ENCODE peak calls at places on chromosomes 2 and 18, in six cellular contexts. One of them, this sample, is unnamed.

GRCh38 chr2:200356794-200357472 is 50.4 kb downstream of the SPATS2L start:
- DNase-seq in neuronal stem cell: no peak
- DNase-seq in Karpas-422: no peak
- DNase-seq in fibroblast of lung: peak; percentile 82
- DNase-seq in HCT116: no peak
- DNase-seq in MM.1S: no peak
- DNase-seq in this sample: no peak

GRCh38 chr18:48142994-48143393 is 212.5 kb upstream of the SMAD2 start:
- DNase-seq in neuronal stem cell: no peak
- DNase-seq in Karpas-422: no peak
- DNase-seq in fibroblast of lung: no peak
- DNase-seq in HCT116: no peak
- DNase-seq in MM.1S: no peak
- DNase-seq in this sample: no peak

GRCh38 chr2:38613849-38614213 is 11.1 kb upstream of the HNRNPLL start:
- DNase-seq in neuronal stem cell: no peak
- DNase-seq in Karpas-422: no peak
- DNase-seq in fibroblast of lung: no peak
- DNase-seq in HCT116: no peak
- DNase-seq in MM.1S: no peak
- DNase-seq in this sample: no peak

GRCh38 chr2:210195066-210195852 is 24.1 kb upstream of the KANSL1L start:
- DNase-seq in neuronal stem cell: no peak
- DNase-seq in Karpas-422: peak; percentile 81
- DNase-seq in fibroblast of lung: peak; percentile 40
- DNase-seq in HCT116: peak; percentile 38
- DNase-seq in MM.1S: peak; percentile 66
- DNase-seq in this sample: peak; percentile 67

GRCh38 chr2:192190474-192190873 is 4.3 kb downstream of the TMEFF2 start:
- DNase-seq in neuronal stem cell: no peak
- DNase-seq in Karpas-422: peak; percentile 71
- DNase-seq in fibroblast of lung: peak; percentile 48
- DNase-seq in HCT116: peak; percentile 10
- DNase-seq in MM.1S: peak; percentile 47
- DNase-seq in this sample: peak; percentile 23

GRCh38 chr2:68157002-68157401 is 686 bp upstream of the PNO1 start:
- DNase-seq in neuronal stem cell: no peak
- DNase-seq in Karpas-422: no peak
- DNase-seq in fibroblast of lung: peak; percentile 40
- DNase-seq in HCT116: no peak
- DNase-seq in MM.1S: no peak
- DNase-seq in this sample: no peak

GRCh38 chr2:238423561-238424312 is 3.0 kb upstream of the ASB1 start:
- DNase-seq in neuronal stem cell: no peak
- DNase-seq in Karpas-422: no peak
- DNase-seq in fibroblast of lung: peak; percentile 61
- DNase-seq in HCT116: no peak
- DNase-seq in MM.1S: no peak
- DNase-seq in this sample: no peak

GRCh38 chr2:237414056-237414661 is at the start of gene COL6A3:
- DNase-seq in neuronal stem cell: no peak
- DNase-seq in Karpas-422: no peak
- DNase-seq in fibroblast of lung: peak; percentile 71
- DNase-seq in HCT116: no peak
- DNase-seq in MM.1S: no peak
- DNase-seq in this sample: peak; percentile 82

GRCh38 chr2:7646661-7647060 is 729.4 kb downstream of the RNF144A start:
- DNase-seq in neuronal stem cell: no peak
- DNase-seq in Karpas-422: no peak
- DNase-seq in fibroblast of lung: peak; percentile 19
- DNase-seq in HCT116: no peak
- DNase-seq in MM.1S: no peak
- DNase-seq in this sample: no peak

GRCh38 chr2:43032248-43032893 is 194.0 kb downstream of the ZFP36L2 start:
- DNase-seq in neuronal stem cell: no peak
- DNase-seq in Karpas-422: no peak
- DNase-seq in fibroblast of lung: no peak
- DNase-seq in HCT116: no peak
- DNase-seq in MM.1S: no peak
- DNase-seq in this sample: peak; percentile 81

GRCh38 chr2:82172483-82172882 is 1867.9 kb upstream of the LRRTM1 start:
- DNase-seq in neuronal stem cell: no peak
- DNase-seq in Karpas-422: no peak
- DNase-seq in fibroblast of lung: no peak
- DNase-seq in HCT116: no peak
- DNase-seq in MM.1S: no peak
- DNase-seq in this sample: no peak

GRCh38 chr18:37252342-37252741 is 313.3 kb downstream of the CELF4 start:
- DNase-seq in neuronal stem cell: no peak
- DNase-seq in Karpas-422: no peak
- DNase-seq in fibroblast of lung: no peak
- DNase-seq in HCT116: no peak
- DNase-seq in MM.1S: no peak
- DNase-seq in this sample: no peak

GRCh38 chr18:37251679-37252078 is 313.9 kb downstream of the CELF4 start:
- DNase-seq in neuronal stem cell: no peak
- DNase-seq in Karpas-422: no peak
- DNase-seq in fibroblast of lung: no peak
- DNase-seq in HCT116: no peak
- DNase-seq in MM.1S: no peak
- DNase-seq in this sample: no peak

GRCh38 chr18:37254256-37254880 is 311.2 kb downstream of the CELF4 start:
- DNase-seq in neuronal stem cell: no peak
- DNase-seq in Karpas-422: no peak
- DNase-seq in fibroblast of lung: no peak
- DNase-seq in HCT116: no peak
- DNase-seq in MM.1S: no peak
- DNase-seq in this sample: peak; percentile 55

GRCh38 chr18:37253424-37254255 is 312.0 kb downstream of the CELF4 start:
- DNase-seq in neuronal stem cell: peak; percentile 67
- DNase-seq in Karpas-422: no peak
- DNase-seq in fibroblast of lung: no peak
- DNase-seq in HCT116: no peak
- DNase-seq in MM.1S: peak; percentile 50
- DNase-seq in this sample: peak; percentile 89

DNA sequence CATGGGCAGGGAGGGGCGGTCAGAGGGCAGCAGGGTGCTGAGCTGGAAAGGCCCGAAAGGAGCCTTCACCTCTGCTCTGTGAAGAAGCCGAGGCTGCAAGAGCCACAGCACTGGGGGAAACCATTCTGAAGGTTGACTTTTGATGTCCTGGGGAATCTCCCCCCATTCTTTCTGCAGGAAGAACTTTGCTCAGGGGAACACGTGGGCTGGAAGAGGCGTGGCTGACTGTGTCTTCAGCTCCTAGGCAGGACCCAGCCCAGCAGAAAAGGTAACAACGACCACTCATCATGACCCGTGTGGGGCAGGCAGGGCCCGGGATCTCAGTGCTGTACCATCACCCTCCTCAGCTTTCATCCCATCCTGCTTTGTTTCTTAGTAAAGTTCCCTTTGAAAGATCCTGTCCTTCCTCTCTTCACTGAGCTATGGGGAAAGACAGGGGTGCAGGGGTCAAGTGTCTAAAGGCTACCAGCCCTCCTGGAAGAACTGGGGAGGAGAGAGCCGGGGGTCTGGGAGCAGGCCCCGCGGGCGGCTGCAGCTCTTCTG is 312.7 kb downstream of the CELF4 start:
- DNase-seq in neuronal stem cell: no peak
- DNase-seq in Karpas-422: no peak
- DNase-seq in fibroblast of lung: no peak
- DNase-seq in HCT116: no peak
- DNase-seq in MM.1S: no peak
- DNase-seq in this sample: peak; percentile 58
- H2AFZ ChIP-seq in neuronal stem cell: peak overlapping the region; percentile 97
- H2AFZ ChIP-seq in Karpas-422: no peak overlapping the region
- H2AFZ ChIP-seq in fibroblast of lung: no peak overlapping the region
- H2AFZ ChIP-seq in HCT116: no peak overlapping the region
- H2AFZ ChIP-seq in MM.1S: no peak overlapping the region
- H2AFZ ChIP-seq in this sample: peak overlapping the region; percentile 90

DNA sequence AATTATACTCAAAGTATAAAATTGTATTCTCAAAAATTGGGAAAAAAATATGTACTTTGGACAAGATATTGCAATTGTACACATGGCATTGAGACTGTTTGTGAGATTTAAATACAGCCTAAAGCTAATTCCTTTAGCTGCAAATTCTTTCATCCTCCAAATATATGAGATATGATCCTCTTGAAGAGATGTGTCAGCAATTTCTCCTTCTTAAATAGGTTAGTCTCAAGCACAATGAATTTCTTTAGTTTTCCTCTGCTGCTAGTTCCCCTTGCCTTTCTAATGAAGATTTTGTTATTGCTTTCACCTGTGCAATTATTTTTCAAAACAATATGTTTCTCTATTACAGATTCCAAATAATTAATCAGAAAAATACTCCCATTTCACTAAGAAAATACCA is 153.4 kb upstream of the GULP1 start:
- DNase-seq in neuronal stem cell: no peak
- DNase-seq in Karpas-422: no peak
- DNase-seq in fibroblast of lung: no peak
- DNase-seq in HCT116: no peak
- DNase-seq in MM.1S: no peak
- DNase-seq in this sample: no peak
- H2AFZ ChIP-seq in neuronal stem cell: no peak overlapping the region
- H2AFZ ChIP-seq in Karpas-422: no peak overlapping the region
- H2AFZ ChIP-seq in fibroblast of lung: no peak overlapping the region
- H2AFZ ChIP-seq in HCT116: no peak overlapping the region
- H2AFZ ChIP-seq in MM.1S: no peak overlapping the region
- H2AFZ ChIP-seq in this sample: no peak overlapping the region

GRCh38 chr18:3015203-3015590 is 2.3 kb upstream of the LPIN2 start:
- DNase-seq in neuronal stem cell: no peak
- DNase-seq in Karpas-422: no peak
- DNase-seq in fibroblast of lung: peak; percentile 77
- DNase-seq in HCT116: peak; percentile 61
- DNase-seq in MM.1S: no peak
- DNase-seq in this sample: peak; percentile 32
- H2AFZ ChIP-seq in neuronal stem cell: peak overlapping the region; percentile 74
- H2AFZ ChIP-seq in Karpas-422: no peak overlapping the region
- H2AFZ ChIP-seq in fibroblast of lung: no peak overlapping the region
- H2AFZ ChIP-seq in HCT116: peak overlapping the region; percentile 90
- H2AFZ ChIP-seq in MM.1S: no peak overlapping the region
- H2AFZ ChIP-seq in this sample: peak overlapping the region; percentile 19

GRCh38 chr2:112087346-112088020 is 32.4 kb downstream of the TMEM87B start:
- DNase-seq in neuronal stem cell: no peak
- DNase-seq in Karpas-422: no peak
- DNase-seq in fibroblast of lung: no peak
- DNase-seq in HCT116: no peak
- DNase-seq in MM.1S: no peak
- DNase-seq in this sample: no peak

GRCh38 chr2:112093216-112093615 is 38.1 kb downstream of the TMEM87B start:
- DNase-seq in neuronal stem cell: no peak
- DNase-seq in Karpas-422: no peak
- DNase-seq in fibroblast of lung: no peak
- DNase-seq in HCT116: no peak
- DNase-seq in MM.1S: no peak
- DNase-seq in this sample: no peak

GRCh38 chr2:112092286-112093041 is 37.4 kb downstream of the TMEM87B start:
- DNase-seq in neuronal stem cell: no peak
- DNase-seq in Karpas-422: no peak
- DNase-seq in fibroblast of lung: peak; percentile 89
- DNase-seq in HCT116: no peak
- DNase-seq in MM.1S: no peak
- DNase-seq in this sample: no peak

GRCh38 chr2:112085916-112086669 is 31.0 kb downstream of the TMEM87B start:
- DNase-seq in neuronal stem cell: no peak
- DNase-seq in Karpas-422: no peak
- DNase-seq in fibroblast of lung: no peak
- DNase-seq in HCT116: no peak
- DNase-seq in MM.1S: no peak
- DNase-seq in this sample: no peak

DNA sequence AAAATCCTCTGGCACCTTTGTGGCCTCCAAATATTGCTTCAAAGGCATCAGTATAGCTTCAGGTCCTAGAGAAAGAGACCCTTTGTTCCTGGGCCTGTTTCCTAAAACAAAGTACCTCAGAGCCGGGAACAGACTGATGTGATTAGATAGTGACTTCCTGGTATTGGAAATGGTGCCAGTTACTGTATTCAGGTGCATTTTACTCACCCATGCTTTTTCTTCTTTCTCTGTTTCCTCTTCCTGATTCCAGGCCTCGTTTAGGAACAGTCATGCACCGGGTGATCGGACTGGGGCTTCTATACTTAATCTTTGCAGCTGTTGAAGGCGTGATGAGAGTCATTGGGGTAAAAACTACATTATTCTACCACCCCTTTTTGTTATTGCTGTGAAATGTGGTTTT is 34.3 kb downstream of the TMEM87B start:
- DNase-seq in neuronal stem cell: no peak
- DNase-seq in Karpas-422: no peak
- DNase-seq in fibroblast of lung: no peak
- DNase-seq in HCT116: no peak
- DNase-seq in MM.1S: no peak
- DNase-seq in this sample: no peak
- H2AFZ ChIP-seq in neuronal stem cell: no peak overlapping the region
- H2AFZ ChIP-seq in Karpas-422: no peak overlapping the region
- H2AFZ ChIP-seq in fibroblast of lung: no peak overlapping the region
- H2AFZ ChIP-seq in HCT116: no peak overlapping the region
- H2AFZ ChIP-seq in MM.1S: no peak overlapping the region
- H2AFZ ChIP-seq in this sample: no peak overlapping the region